ENCODE peak calls at places on chromosome 15, in four cellular contexts. N is activated naive CD4-positive, alpha-beta T cell; G is fibroblast of lung; R is lung microvascular endothelial cell. K is an unnamed sample.

GRCh38 chr15:68602484-68603240 is 23.9 kb downstream of the CORO2B start:
- DNase-seq in N (no peak), G (no peak), R (no peak), K (no peak)

GRCh38 chr15:66071160-66071559 is 182.4 kb downstream of the MEGF11 start:
- DNase-seq in N (no peak), G (no peak), R (no peak), K (no peak)

GRCh38 chr15:29518442-29518841 is 248.8 kb upstream of the NSMCE3 start:
- DNase-seq in N (no peak), G (no peak), R (no peak), K (no peak)

GRCh38 chr15:70504305-70504951 is 258.9 kb downstream of the UACA start:
- DNase-seq in N (no peak), G (peak), R (peak), K (no peak)

GRCh38 chr15:90882781-90883525 is 1.4 kb upstream of the FES start:
- DNase-seq in N (no peak), G (no peak), R (no peak), K (no peak)

GRCh38 chr15:91113036-91113435 is 13.0 kb downstream of the SV2B start:
- DNase-seq in N (no peak), G (no peak), R (no peak), K (no peak)

GRCh38 chr15:75720787-75721461 is 8.3 kb upstream of the CSPG4 start:
- DNase-seq in N (no peak), G (peak), R (peak), K (no peak)

GRCh38 chr15:92205255-92205739 is 188.4 kb upstream of the ST8SIA2 start:
- DNase-seq in N (no peak), G (peak), R (no peak), K (no peak)

GRCh38 chr15:101499863-101500713 is 10.6 kb upstream of the PCSK6 start:
- DNase-seq in N (no peak), G (no peak), R (no peak), K (no peak)

GRCh38 chr15:37109952-37110630 is 9.7 kb upstream of the MEIS2 start:
- DNase-seq in N (no peak), G (peak), R (peak), K (no peak)

GRCh38 chr15:67175643-67176071 is 78.8 kb downstream of the AAGAB start:
- DNase-seq in N (no peak), G (no peak), R (peak), K (no peak)

GRCh38 chr15:61654918-61655317 is 405.3 kb downstream of the VPS13C start:
- DNase-seq in N (no peak), G (no peak), R (no peak), K (no peak)

GRCh38 chr15:89197503-89197971 is 23.8 kb downstream of the RLBP1 start:
- DNase-seq in N (no peak), G (no peak), R (no peak), K (no peak)

GRCh38 chr15:96363692-96364091 is 33.2 kb downstream of the NR2F2 start:
- DNase-seq in N (no peak), G (no peak), R (no peak), K (no peak)

GRCh38 chr15:41678742-41679141 is 18.5 kb downstream of the MGA start:
- DNase-seq in N (no peak), G (no peak), R (no peak), K (no peak)

GRCh38 chr15:52111517-52112202 is 915 bp downstream of the BCL2L10 start:
- DNase-seq in N (no peak), G (no peak), R (no peak), K (no peak)

GRCh38 chr15:85411992-85412538 is 31.7 kb downstream of the AKAP13 start:
- DNase-seq in N (no peak), G (peak), R (peak), K (no peak)

GRCh38 chr15:71362987-71363968 is 248.0 kb downstream of the THSD4 start:
- DNase-seq in N (no peak), G (no peak), R (no peak), K (no peak)

GRCh38 chr15:55654541-55654940 is 66.4 kb upstream of the PYGO1 start:
- DNase-seq in N (no peak), G (peak), R (peak), K (no peak)

K was measured in glomerular endothelial cell.